ENCODE peak calls at places on chromosomes 6 and 20, in seven cellular contexts. Z is fibroblast of lung, C is mammary epithelial cell, P is HCT116, S is IMR-90, F is endodermal cell, X is endothelial cell of umbilical vein. K is an unnamed sample.

GRCh38 chr6:32973934-32974333 is 5.5 kb downstream of the BRD2 start:
- DNase-seq in P (no peak), Z (peak), S (peak), F (no peak), X (peak), C (peak), K (no peak)

GRCh38 chr6:95249661-95250060 is 327.7 kb upstream of the MANEA start:
- DNase-seq in X (no peak), S (no peak), F (no peak), P (no peak), Z (no peak), C (no peak), K (no peak)

GRCh38 chr6:28747631-28748157 is 176.1 kb downstream of the TRIM27 start:
- DNase-seq in S (peak), P (peak), X (peak), Z (peak), C (peak), F (peak), K (peak)

GRCh38 chr6:136341967-136342366 is 52.3 kb upstream of the BCLAF1 start:
- DNase-seq in C (no peak), Z (no peak), S (no peak), P (no peak), F (no peak), X (no peak), K (no peak)

GRCh38 chr6:152575621-152576150 is 61.5 kb downstream of the SYNE1 start:
- DNase-seq in S (peak), C (peak), Z (peak), P (no peak), X (no peak), F (no peak), K (peak)

GRCh38 chr6:35359346-35359743 is 17.0 kb downstream of the PPARD start:
- DNase-seq in F (no peak), C (no peak), S (no peak), Z (no peak), P (no peak), X (no peak), K (no peak)

GRCh38 chr6:164286021-164286420 is 871.5 kb downstream of the QKI start:
- DNase-seq in Z (peak), X (peak), P (no peak), F (no peak), S (no peak), C (no peak), K (no peak)

GRCh38 chr20:58169441-58169840 is 59.0 kb downstream of the ANKRD60 start:
- DNase-seq in X (no peak), Z (peak), C (no peak), F (no peak), P (no peak), S (peak), K (no peak)

GRCh38 chr6:37538107-37538506 is 38.4 kb upstream of the CCDC167 start:
- DNase-seq in Z (no peak), P (peak), C (peak), F (peak), X (peak), S (no peak), K (no peak)

GRCh38 chr6:166318227-166318626 is 10.0 kb upstream of the PRR18 start:
- DNase-seq in X (no peak), P (no peak), F (peak), Z (no peak), C (no peak), S (no peak), K (no peak)

GRCh38 chr6:167497387-167498056 is 172.6 kb downstream of the TTLL2 start:
- DNase-seq in C (no peak), P (no peak), Z (no peak), S (no peak), F (no peak), X (no peak), K (no peak)

GRCh38 chr6:87721311-87721710 is 19.3 kb upstream of the AKIRIN2 start:
- DNase-seq in Z (peak), P (no peak), C (no peak), F (no peak), X (no peak), S (no peak), K (no peak)

GRCh38 chr6:42923656-42924055 is 5.6 kb upstream of the CNPY3 start:
- DNase-seq in X (no peak), Z (no peak), P (no peak), F (no peak), C (no peak), S (no peak), K (no peak)

GRCh38 chr6:140546640-140547039 is 1172.2 kb upstream of the CITED2 start:
- DNase-seq in X (no peak), S (peak), Z (peak), P (no peak), F (no peak), C (peak), K (no peak)

GRCh38 chr6:159578629-159579028 is 114.4 kb downstream of the SOD2 start:
- DNase-seq in C (peak), P (no peak), X (no peak), F (no peak), S (no peak), Z (peak), K (no peak)

GRCh38 chr20:4225778-4226177 is 210.4 kb upstream of the RNF24 start:
- DNase-seq in C (peak), F (no peak), P (no peak), Z (peak), S (peak), X (peak), K (no peak)

GRCh38 chr20:52192296-52193007 is 873 bp upstream of the ZFP64 start:
- DNase-seq in Z (no peak), X (no peak), P (peak), C (no peak), S (no peak), F (peak), K (no peak)

GRCh38 chr20:32528291-32528891 is 56.7 kb downstream of the NOL4L start:
- DNase-seq in S (no peak), P (no peak), X (no peak), F (peak), Z (no peak), C (no peak), K (no peak)

GRCh38 chr6:140193269-140193668 is 818.8 kb upstream of the CITED2 start:
- DNase-seq in F (no peak), C (no peak), P (no peak), X (peak), Z (peak), S (no peak), K (no peak)

GRCh38 chr6:25558155-25558817 is 93.7 kb upstream of the SCGN start:
- DNase-seq in C (no peak), X (no peak), Z (no peak), F (no peak), S (no peak), P (no peak), K (no peak)

GRCh38 chr6:48036316-48036715 is 74.7 kb downstream of the PTCHD4 start:
- DNase-seq in C (peak), Z (peak), S (peak), P (no peak), X (no peak), F (no peak), K (no peak)

GRCh38 chr6:45411959-45412358 is 34.2 kb upstream of the SUPT3H start:
- DNase-seq in C (peak), F (no peak), P (no peak), Z (no peak), S (no peak), X (no peak), K (no peak)

GRCh38 chr6:85923013-85923430 is 280.3 kb upstream of the SYNCRIP start:
- DNase-seq in P (peak), C (peak), X (peak), Z (peak), F (peak), S (peak), K (no peak)

GRCh38 chr6:4180653-4181255 is 45.4 kb upstream of the ECI2 start:
- DNase-seq in F (no peak), C (peak), P (peak), S (peak), X (peak), Z (peak), K (no peak)

GRCh38 chr6:7311920-7312615 is 931 bp downstream of the SSR1 start:
- DNase-seq in F (no peak), S (peak), P (no peak), C (peak), X (peak), Z (peak), K (no peak)

GRCh38 chr20:35001596-35002362 is 46.1 kb downstream of the MYH7B start:
- DNase-seq in P (no peak), F (peak), C (no peak), X (no peak), Z (no peak), S (no peak), K (no peak)

GRCh38 chr6:139531148-139531547 is 156.7 kb upstream of the CITED2 start:
- DNase-seq in C (no peak), S (peak), Z (peak), P (no peak), X (no peak), F (no peak), K (no peak)

GRCh38 chr6:2626381-2626780 is 124.3 kb downstream of the MYLK4 start:
- DNase-seq in Z (peak), S (peak), C (peak), F (no peak), P (no peak), X (no peak), K (no peak)

GRCh38 chr20:31606928-31607639 is 2.0 kb downstream of the ID1 start:
- DNase-seq in X (peak), Z (peak), F (peak), C (peak), P (peak), S (peak), K (no peak)

DNA sequence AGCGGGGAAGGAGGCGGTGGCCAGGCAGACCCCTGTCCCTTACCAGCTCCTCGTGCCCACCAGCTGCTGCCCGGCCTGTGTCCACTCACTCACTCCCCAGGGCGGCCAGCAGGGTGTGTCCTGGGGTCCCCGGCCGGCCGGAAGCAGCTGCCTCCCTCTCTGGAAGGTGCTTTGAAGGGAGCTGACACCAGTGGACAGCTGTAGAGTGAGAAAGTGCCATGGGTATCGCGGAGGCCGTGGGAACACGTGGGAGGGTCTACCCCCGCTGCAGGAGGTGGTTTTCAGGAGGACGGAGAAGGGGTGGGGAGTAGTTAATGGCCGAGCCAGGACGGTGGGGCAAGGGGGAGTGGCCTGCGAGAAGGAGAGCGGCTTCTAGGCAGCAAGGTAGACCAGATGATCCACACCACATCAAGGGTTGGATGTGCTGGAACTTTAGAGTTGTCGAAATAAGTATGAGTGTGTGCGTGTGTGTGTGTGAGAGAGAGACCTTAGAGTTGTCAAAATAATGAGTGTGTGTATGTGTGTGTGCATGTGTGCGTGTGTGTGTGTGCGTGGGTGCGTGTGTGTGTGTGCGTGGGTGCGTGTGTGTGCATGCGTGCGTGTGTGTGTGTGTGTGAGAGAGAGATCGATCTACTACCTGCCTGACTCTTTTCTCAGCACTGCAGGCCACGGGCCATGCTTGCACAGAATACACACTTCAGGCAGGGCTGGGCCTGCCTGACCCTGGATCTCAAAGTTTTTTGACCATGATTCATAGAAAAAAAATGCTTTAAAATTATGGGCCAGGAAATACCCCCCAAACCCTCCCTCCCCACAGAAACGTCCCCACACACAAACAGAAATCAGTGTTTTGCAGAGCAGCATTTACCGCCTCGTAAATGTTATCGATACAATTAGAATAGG is 43.9 kb downstream of the CDH4 start:
- DNase-seq in C (peak), F (peak), P (no peak), S (no peak), Z (peak), X (no peak), K (no peak)
- TF ChIP-seq CTCF in C (no peak), F (peak), P (no peak), S (no peak), Z (no peak), X (no peak), K (no peak)

GRCh38 chr6:121436966-121437756 is 1.7 kb downstream of the GJA1 start:
- DNase-seq in C (peak), X (peak), F (peak), P (no peak), S (peak), Z (peak), K (no peak)

GRCh38 chr6:121436172-121436965 is 923 bp downstream of the GJA1 start:
- DNase-seq in X (no peak), P (no peak), Z (peak), F (no peak), C (no peak), S (no peak), K (no peak)

GRCh38 chr6:121437861-121438651 is 2.6 kb downstream of the GJA1 start:
- DNase-seq in C (peak), P (no peak), S (peak), Z (peak), F (peak), X (peak), K (peak)

GRCh38 chr6:121434037-121434770 is 1.2 kb upstream of the GJA1 start:
- DNase-seq in Z (peak), S (peak), P (no peak), X (no peak), F (peak), C (no peak), K (no peak)

DNA sequence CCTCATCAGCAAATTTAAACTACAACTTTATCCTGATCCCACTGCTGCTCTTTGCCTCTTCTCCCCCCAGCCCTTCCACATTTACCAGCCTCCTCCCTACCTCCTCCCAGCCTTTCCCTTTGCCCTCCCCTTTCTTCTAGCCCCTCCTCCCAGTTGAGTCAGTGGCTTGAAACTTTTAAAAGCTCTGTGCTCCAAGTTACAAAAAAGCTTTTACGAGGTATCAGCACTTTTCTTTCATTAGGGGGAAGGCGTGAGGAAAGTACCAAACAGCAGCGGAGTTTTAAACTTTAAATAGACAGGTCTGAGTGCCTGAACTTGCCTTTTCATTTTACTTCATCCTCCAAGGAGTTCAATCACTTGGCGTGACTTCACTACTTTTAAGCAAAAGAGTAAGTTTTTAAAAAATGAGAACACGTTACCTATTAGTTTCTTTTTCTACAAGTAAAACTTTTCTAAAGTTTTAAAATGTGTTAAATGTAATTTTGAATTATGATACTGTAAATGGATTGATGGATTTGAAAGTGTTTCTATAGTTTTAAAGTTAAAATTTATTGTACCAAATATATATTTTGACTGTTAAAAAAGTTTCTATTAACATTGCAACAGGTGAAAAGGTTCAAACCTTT is at the start of gene GJA1:
- DNase-seq in Z (peak), C (peak), P (no peak), S (peak), X (peak), F (peak), K (peak)
- H3K9ac ChIP-seq in Z (peak), C (peak), P (no peak), S (peak), X (peak), F (peak), K (peak)

GRCh38 chr20:54067606-54068174 is 2.7 kb downstream of the BCAS1 start:
- DNase-seq in C (peak), F (peak), X (no peak), Z (peak), S (no peak), P (peak), K (peak)
- TF ChIP-seq CTCF in C (no peak), F (no peak), X (no peak), Z (no peak), S (no peak), P (no peak), K (no peak)

DNA sequence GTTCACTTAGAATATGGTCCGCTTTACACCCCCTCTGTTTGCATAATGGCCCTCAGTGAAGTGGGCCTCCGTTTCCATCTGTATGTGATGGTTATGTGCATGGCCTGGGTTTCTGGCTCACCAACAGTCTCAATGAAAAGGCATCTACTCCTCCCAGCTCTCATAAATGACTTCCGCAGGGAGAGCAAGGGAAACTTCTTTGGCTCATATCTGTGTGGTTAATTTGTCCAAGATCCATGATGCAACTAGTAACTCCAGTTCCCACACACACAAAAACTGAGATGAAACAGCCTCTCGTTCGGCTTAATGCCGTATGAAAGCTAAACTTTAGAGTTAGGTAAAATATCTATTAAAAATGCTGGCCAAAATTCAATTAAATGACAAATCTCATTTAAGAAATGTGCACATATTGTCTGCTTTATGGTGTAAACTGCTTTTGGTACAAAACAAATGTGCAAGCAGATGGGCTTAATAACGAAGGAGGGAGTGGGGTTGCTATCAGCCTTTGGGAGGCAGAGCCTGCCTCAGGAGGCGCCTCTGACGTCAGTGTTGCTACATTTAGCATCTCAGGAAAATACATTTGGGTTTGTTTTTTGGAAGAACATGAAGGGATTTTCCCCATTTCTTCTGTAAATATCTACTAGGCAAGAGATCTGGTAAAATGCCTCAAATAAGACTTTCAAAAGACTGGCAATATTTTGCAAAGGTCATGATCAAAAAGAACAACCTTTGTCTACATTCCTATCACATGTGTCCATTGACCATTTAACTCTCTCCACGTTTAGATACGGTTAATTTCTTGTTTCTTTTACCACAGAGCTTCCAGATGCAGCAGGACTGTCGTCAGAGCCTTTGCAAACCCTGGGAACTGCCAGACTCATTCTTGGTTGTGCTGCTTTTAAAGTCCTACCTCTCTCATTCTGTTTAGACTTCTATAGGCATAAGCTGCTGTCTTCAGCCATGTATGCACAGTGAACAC is 96.8 kb downstream of the ARMC2 start:
- DNase-seq in Z (peak), P (no peak), S (peak), X (no peak), F (no peak), C (peak), K (no peak)
- H3K9ac ChIP-seq in Z (peak), P (no peak), S (no peak), X (no peak), F (no peak), C (no peak), K (peak)

GRCh38 chr20:46562373-46563169 is 12.1 kb upstream of the OCSTAMP start:
- DNase-seq in C (peak), F (peak), X (peak), P (peak), Z (peak), S (peak), K (peak)
- TF ChIP-seq CTCF in C (peak), F (peak), X (peak), P (peak), Z (peak), S (peak), K (peak)

GRCh38 chr6:5996701-5997419 is 9.9 kb downstream of the NRN1 start:
- DNase-seq in F (peak), C (peak), S (peak), P (no peak), X (peak), Z (no peak), K (no peak)
- H3K9ac ChIP-seq in F (no peak), C (peak), S (peak), P (no peak), X (peak), Z (peak), K (peak)

K was measured in keratinocyte.